ENCODE peak calls at places on chromosomes 1 and 21, in nine cellular contexts. M, T, A, G, S, I, P, Y and V are unnamed samples. For H3K4me1, the result is how much of the 10 kb centered on the place peaks cover.

GRCh38 chr1:9886063-9886742 is 23.9 kb downstream of the CTNNBIP1 start:
- DNase-seq in T (no peak), Y (no peak), A (no peak), P (no peak), M (no peak), S (no peak), I (no peak), G (no peak), V (no peak)

GRCh38 chr21:25891596-25891995 is 156.8 kb downstream of the GABPA start:
- DNase-seq in P (no peak), I (no peak), G (no peak), Y (no peak), T (no peak), S (no peak), M (no peak), A (no peak), V (no peak)

GRCh38 chr21:39915881-39916280 is 48.6 kb downstream of the PCP4 start:
- DNase-seq in M (no peak), A (no peak), S (no peak), G (no peak), P (no peak), Y (no peak), I (no peak), T (no peak), V (no peak)

GRCh38 chr1:40477680-40478057 is 579 bp downstream of the ZFP69 start:
- DNase-seq in A (no peak), I (no peak), P (no peak), M (no peak), Y (peak), G (peak), T (no peak), S (peak), V (no peak)

GRCh38 chr1:169044296-169044695 is 62.2 kb upstream of the ATP1B1 start:
- DNase-seq in G (no peak), T (no peak), S (no peak), P (no peak), M (no peak), A (no peak), Y (no peak), I (no peak), V (peak)

GRCh38 chr1:232591344-232591743 is 38.6 kb downstream of the SIPA1L2 start:
- DNase-seq in M (no peak), Y (no peak), I (no peak), P (no peak), A (no peak), T (no peak), G (no peak), S (no peak), V (no peak)

GRCh38 chr1:242569867-242570266 is 45.4 kb upstream of the PLD5 start:
- DNase-seq in P (no peak), T (no peak), S (no peak), Y (no peak), G (no peak), A (no peak), I (no peak), M (no peak), V (no peak)

GRCh38 chr1:82059931-82060330 is 259.2 kb downstream of the ADGRL2 start:
- DNase-seq in G (no peak), S (no peak), M (no peak), T (no peak), A (no peak), I (no peak), Y (no peak), P (no peak), V (no peak)

GRCh38 chr1:198937231-198938031 is 298.6 kb downstream of the PTPRC start:
- DNase-seq in M (peak), I (peak), T (no peak), G (peak), S (no peak), P (no peak), A (no peak), Y (peak), V (no peak)

GRCh38 chr21:34526618-34527290 is 14.7 kb upstream of the KCNE1 start:
- DNase-seq in P (peak), S (peak), G (peak), T (no peak), A (peak), Y (peak), I (peak), M (peak), V (no peak)

GRCh38 chr1:150322310-150322709 is 977 bp downstream of the PRPF3 start:
- DNase-seq in P (no peak), A (no peak), G (peak), I (no peak), Y (no peak), T (no peak), M (no peak), S (no peak), V (no peak)

GRCh38 chr1:2480986-2481364 is 4.9 kb downstream of the PLCH2 start:
- DNase-seq in S (no peak), M (no peak), P (no peak), Y (no peak), I (no peak), T (no peak), A (no peak), G (no peak), V (no peak)

GRCh38 chr1:2046225-2046917 is 3.8 kb upstream of the PRKCZ start:
- DNase-seq in G (no peak), Y (peak), A (no peak), I (peak), M (no peak), S (no peak), T (no peak), P (peak), V (peak)

GRCh38 chr1:170153417-170153816 is 7.7 kb downstream of the NTMT2 start:
- DNase-seq in M (no peak), S (no peak), Y (no peak), A (no peak), T (no peak), G (no peak), I (no peak), P (no peak), V (no peak)

GRCh38 chr1:42993631-42994121 is 35.0 kb upstream of the SLC2A1 start:
- DNase-seq in S (no peak), I (no peak), Y (no peak), M (peak), P (no peak), G (no peak), A (no peak), T (no peak), V (no peak)

GRCh38 chr1:217138839-217139466 is 415.7 kb upstream of the ESRRG start:
- DNase-seq in I (no peak), Y (no peak), S (no peak), T (no peak), G (no peak), A (no peak), P (no peak), M (no peak), V (no peak)

GRCh38 chr1:2597441-2598328 is 11.1 kb downstream of the PRXL2B start:
- DNase-seq in T (no peak), I (no peak), S (no peak), G (no peak), Y (no peak), M (no peak), A (no peak), P (no peak), V (no peak)

GRCh38 chr1:193285626-193286025 is 99.2 kb upstream of the B3GALT2 start:
- DNase-seq in A (no peak), G (peak), T (no peak), P (no peak), Y (no peak), M (no peak), S (no peak), I (no peak), V (no peak)

GRCh38 chr1:201772178-201772577 is 56.8 kb upstream of the IPO9 start:
- DNase-seq in Y (no peak), A (no peak), I (no peak), T (no peak), G (no peak), M (no peak), S (no peak), P (no peak), V (no peak)

GRCh38 chr1:25697426-25698220 is 81.0 kb downstream of the MAN1C1 start:
- DNase-seq in S (no peak), T (no peak), I (no peak), G (no peak), Y (no peak), A (no peak), P (no peak), M (no peak), V (no peak)

GRCh38 chr1:151399890-151400235 is 490 bp downstream of the PSMB4 start:
- DNase-seq in I (no peak), A (no peak), Y (peak), M (peak), G (peak), P (no peak), T (no peak), S (no peak), V (no peak)

GRCh38 chr1:115255154-115255553 is 82.9 kb downstream of the NGF start:
- DNase-seq in I (no peak), P (no peak), G (no peak), M (no peak), A (no peak), Y (no peak), S (no peak), T (no peak), V (no peak)

GRCh38 chr1:52190500-52191252 is 48.8 kb downstream of the ZFYVE9 start:
- DNase-seq in A (no peak), S (no peak), Y (no peak), G (peak), T (no peak), P (no peak), M (no peak), I (no peak), V (no peak)

GRCh38 chr1:228226956-228227791 is 19.3 kb downstream of the OBSCN start:
- DNase-seq in T (no peak), P (no peak), Y (no peak), M (peak), I (no peak), S (no peak), A (peak), G (peak), V (no peak)

GRCh38 chr21:33042812-33043211 is 17.1 kb downstream of the OLIG2 start:
- DNase-seq in G (peak), P (no peak), Y (no peak), A (no peak), T (no peak), M (no peak), S (no peak), I (peak), V (no peak)

GRCh38 chr1:52366517-52366827 is 467 bp upstream of the CC2D1B start:
- DNase-seq in M (no peak), T (no peak), A (no peak), Y (no peak), I (no peak), G (no peak), S (no peak), P (no peak), V (no peak)

GRCh38 chr21:45622416-45623097 is 21.0 kb upstream of the PCBP3 start:
- DNase-seq in I (no peak), S (no peak), M (no peak), Y (no peak), A (no peak), P (no peak), G (no peak), T (no peak), V (no peak)

GRCh38 chr1:73899311-73899710 is 298.7 kb downstream of the LRRIQ3 start:
- DNase-seq in A (no peak), T (no peak), P (no peak), G (no peak), S (no peak), Y (no peak), I (no peak), M (no peak), V (no peak)

GRCh38 chr1:98276514-98276913 is 355.7 kb upstream of the DPYD start:
- DNase-seq in Y (no peak), S (no peak), T (no peak), M (no peak), I (no peak), G (no peak), P (no peak), A (no peak), V (no peak)

GRCh38 chr1:56446531-56447098 is 132.7 kb downstream of the PLPP3 start:
- DNase-seq in M (peak), A (no peak), I (no peak), S (no peak), T (no peak), P (no peak), Y (no peak), G (peak), V (no peak)

DNA sequence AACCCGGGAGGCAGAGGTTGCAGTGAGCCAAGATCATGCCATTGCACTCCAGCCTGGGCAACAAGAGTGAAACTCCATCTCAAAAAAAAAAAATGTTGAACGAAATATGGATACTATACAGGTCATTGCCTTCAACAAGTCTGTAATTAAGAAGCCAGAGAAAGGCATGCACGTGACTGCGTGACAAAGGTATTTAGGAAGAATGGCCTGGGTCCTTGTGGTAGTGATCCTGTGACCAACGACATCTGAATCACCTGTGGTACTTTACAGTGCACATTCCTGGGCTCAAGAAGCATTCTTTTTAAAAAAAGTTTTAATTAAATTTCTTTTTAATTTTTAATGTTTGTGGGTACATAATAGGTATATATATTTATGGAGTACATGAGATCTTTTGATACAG is 115.0 kb downstream of the GREM2 start:
- DNase-seq in M (no peak), T (no peak), G (no peak), P (no peak), A (no peak), I (no peak), S (no peak), Y (no peak), V (no peak)
- TF ChIP-seq POLR2A in M (no peak), T (no peak), G (no peak), P (no peak), A (no peak), I (no peak), S (no peak), Y (no peak), V (no peak)

DNA sequence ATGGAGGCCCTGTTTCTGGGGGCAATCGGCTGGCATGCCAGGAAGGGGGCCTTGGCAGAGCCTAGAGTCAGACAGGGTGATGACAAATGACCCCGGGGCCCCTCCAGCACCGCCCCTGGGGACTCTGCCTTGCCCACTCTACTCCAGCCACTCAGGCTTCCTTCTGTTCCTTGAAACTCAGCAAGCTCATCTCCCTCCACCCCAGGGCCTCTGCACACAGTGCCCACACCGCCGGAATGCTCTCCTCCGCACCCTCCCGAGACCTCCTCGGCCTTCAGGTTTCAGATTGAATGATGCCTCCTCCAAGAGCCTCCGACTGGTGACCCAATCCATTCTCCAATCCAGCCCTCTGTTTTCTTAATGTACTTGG is 122.5 kb upstream of the ZBTB40 start:
- DNase-seq in T (no peak), I (no peak), G (no peak), P (no peak), M (no peak), Y (no peak), S (no peak), A (no peak), V (no peak)
- H3K27ac ChIP-seq in T (no peak), I (no peak), G (no peak), P (no peak), M (no peak), Y (no peak), S (no peak), A (no peak), V (no peak)

GRCh38 chr1:214503553-214503952 is 47.8 kb downstream of the PTPN14 start:
- DNase-seq in M (no peak), I (no peak), G (peak), A (no peak), Y (no peak), T (no peak), S (no peak), P (no peak), V (no peak)
- H3K4me1 ChIP-seq in M (half or more), I (half or more), G (under half), A (under half), Y (under half), T (under half), S (under half), P (under half), V (under half)

DNA sequence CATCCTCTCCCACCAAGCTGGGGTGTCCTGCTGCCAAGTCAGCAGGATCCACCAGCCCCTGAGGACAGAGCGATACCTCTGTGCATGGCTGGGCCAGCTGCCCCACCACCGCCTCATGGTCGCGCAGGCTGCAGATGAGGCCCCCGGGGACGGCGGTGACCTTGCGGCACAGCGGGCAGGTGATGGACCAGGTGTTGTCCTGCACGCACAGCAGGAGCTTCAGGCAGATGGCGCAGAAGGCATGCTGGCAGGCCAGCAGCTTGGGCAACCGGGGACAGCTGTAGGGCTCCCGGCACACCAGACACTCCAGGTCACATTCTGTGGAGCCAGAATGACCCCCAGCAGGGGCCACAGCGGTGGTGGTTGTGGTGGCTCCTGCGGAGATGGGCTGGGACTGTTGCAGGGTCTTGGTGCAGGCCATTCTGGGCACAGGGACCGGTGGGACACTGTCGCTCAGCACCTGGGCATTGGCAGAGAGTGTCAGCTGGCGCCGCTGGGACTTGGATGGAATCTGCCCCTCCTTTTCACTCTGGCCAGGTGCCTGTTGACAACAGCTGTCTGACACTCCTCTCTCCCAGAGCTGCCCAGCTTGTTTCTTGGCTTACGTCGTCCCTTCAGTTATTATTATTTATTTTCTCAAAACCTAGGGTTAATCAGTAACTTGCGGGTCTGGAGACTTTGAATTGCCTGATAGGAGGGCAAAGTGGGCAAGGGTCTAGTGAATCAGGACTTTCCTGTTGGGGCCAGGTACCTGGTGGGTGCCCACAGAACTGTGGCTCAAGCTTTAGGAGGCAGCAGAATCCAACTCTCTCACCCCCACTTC is at the start of gene RNF186:
- DNase-seq in Y (peak), T (no peak), S (no peak), I (no peak), P (peak), A (no peak), M (peak), G (no peak), V (peak)
- TF ChIP-seq POLR2A in Y (no peak), T (no peak), S (no peak), I (no peak), P (no peak), A (no peak), M (no peak), G (no peak), V (no peak)